ENCODE peak calls at places on chromosome 15, in four cellular contexts. U, K, E and G are unnamed samples.

GRCh38 chr15:60095711-60096110 is 91.6 kb downstream of the FOXB1 start:
- DNase-seq in U (no peak), K (no peak), E (no peak), G (no peak)

GRCh38 chr15:74240897-74241614 is 4.9 kb downstream of the CCDC33 start:
- DNase-seq in U (no peak), K (no peak), E (no peak), G (no peak)

GRCh38 chr15:62068071-62068786 is 1.5 kb downstream of the C2CD4A start:
- DNase-seq in U (peak; percentile 25), K (no peak), E (peak; percentile 15), G (peak; percentile 29)

GRCh38 chr15:52105856-52106255 is 6.7 kb downstream of the BCL2L10 start:
- DNase-seq in U (no peak), K (no peak), E (no peak), G (no peak)

GRCh38 chr15:66703540-66703941 is 1.5 kb downstream of the SMAD6 start:
- DNase-seq in U (no peak), K (no peak), E (no peak), G (no peak)

GRCh38 chr15:96428742-96429141 is 98.2 kb downstream of the NR2F2 start:
- DNase-seq in U (no peak), K (no peak), E (no peak), G (peak; percentile 50)

GRCh38 chr15:98123834-98124233 is 163.3 kb downstream of the ARRDC4 start:
- DNase-seq in U (no peak), K (no peak), E (no peak), G (no peak)

GRCh38 chr15:66841953-66842681 is 140.1 kb downstream of the SMAD6 start:
- DNase-seq in U (peak; percentile 54), K (no peak), E (peak; percentile 77), G (peak; percentile 68)

GRCh38 chr15:32843211-32843907 is 125.6 kb downstream of the GREM1 start:
- DNase-seq in U (no peak), K (no peak), E (no peak), G (no peak)

GRCh38 chr15:25967120-25967519 is 104.0 kb upstream of the ATP10A start:
- DNase-seq in U (no peak), K (no peak), E (no peak), G (peak; percentile 2)

GRCh38 chr15:98138910-98139309 is 178.4 kb downstream of the ARRDC4 start:
- DNase-seq in U (no peak), K (no peak), E (no peak), G (no peak)

GRCh38 chr15:85946986-85947385 is 132.7 kb upstream of the AGBL1 start:
- DNase-seq in U (no peak), K (no peak), E (no peak), G (no peak)

GRCh38 chr15:94844533-94845390 is 613.4 kb downstream of the MCTP2 start:
- DNase-seq in U (peak; percentile 96), K (no peak), E (peak; percentile 89), G (no peak)

GRCh38 chr15:50124557-50125080 is 5.6 kb upstream of the ATP8B4 start:
- DNase-seq in U (no peak), K (no peak), E (no peak), G (no peak)

GRCh38 chr15:68383161-68384074 is 48.5 kb downstream of the ITGA11 start:
- DNase-seq in U (peak; percentile 39), K (no peak), E (peak; percentile 74), G (peak; percentile 68)

GRCh38 chr15:41416742-41417417 is at the start of gene RTF1:
- DNase-seq in U (peak; percentile 78), K (peak; percentile 52), E (peak; percentile 98), G (peak; percentile 57)

GRCh38 chr15:89490550-89491315 is 5.7 kb downstream of the RHCG start:
- DNase-seq in U (no peak), K (no peak), E (no peak), G (no peak)

GRCh38 chr15:70498096-70498626 is 265.2 kb downstream of the UACA start:
- DNase-seq in U (no peak), K (no peak), E (no peak), G (no peak)

GRCh38 chr15:62066663-62067447 is at the start of gene C2CD4A:
- DNase-seq in U (peak; percentile 88), K (no peak), E (no peak), G (peak; percentile 27)

GRCh38 chr15:89003865-89004725 is 84.2 kb upstream of the ABHD2 start:
- DNase-seq in U (peak; percentile 41), K (no peak), E (peak; percentile 60), G (peak; percentile 79)

GRCh38 chr15:60005352-60006202 is 1.5 kb downstream of the FOXB1 start:
- DNase-seq in U (no peak), K (no peak), E (no peak), G (no peak)

GRCh38 chr15:68654786-68655560 is 76.2 kb downstream of the CORO2B start:
- DNase-seq in U (no peak), K (no peak), E (no peak), G (no peak)

GRCh38 chr15:97786741-97787140 is 173.8 kb upstream of the ARRDC4 start:
- DNase-seq in U (no peak), K (no peak), E (no peak), G (no peak)

GRCh38 chr15:101322016-101322695 is 27.1 kb upstream of the SNRPA1 start:
- DNase-seq in U (no peak), K (no peak), E (no peak), G (no peak)

GRCh38 chr15:34987182-34987488 is 952 bp downstream of the ZNF770 start:
- DNase-seq in U (no peak), K (no peak), E (peak; percentile 40), G (no peak)

GRCh38 chr15:70050970-70051369 is 46.7 kb downstream of the TLE3 start:
- DNase-seq in U (no peak), K (no peak), E (no peak), G (no peak)

GRCh38 chr15:84840741-84841429 is 23.7 kb downstream of the ALPK3 start:
- DNase-seq in U (peak; percentile 51), K (no peak), E (no peak), G (peak; percentile 73)

GRCh38 chr15:66829551-66830131 is 127.6 kb downstream of the SMAD6 start:
- DNase-seq in U (no peak), K (no peak), E (no peak), G (no peak)

GRCh38 chr15:63323798-63324651 is 46.6 kb downstream of the APH1B start:
- DNase-seq in U (peak; percentile 3), K (no peak), E (no peak), G (no peak)

GRCh38 chr15:87604857-87605446 is 651.6 kb downstream of the NTRK3 start:
- DNase-seq in U (no peak), K (no peak), E (peak; percentile 39), G (peak; percentile 32)

GRCh38 chr15:44500555-44500954 is 36.4 kb upstream of the EIF3J start:
- DNase-seq in U (no peak), K (no peak), E (no peak), G (no peak)

DNA sequence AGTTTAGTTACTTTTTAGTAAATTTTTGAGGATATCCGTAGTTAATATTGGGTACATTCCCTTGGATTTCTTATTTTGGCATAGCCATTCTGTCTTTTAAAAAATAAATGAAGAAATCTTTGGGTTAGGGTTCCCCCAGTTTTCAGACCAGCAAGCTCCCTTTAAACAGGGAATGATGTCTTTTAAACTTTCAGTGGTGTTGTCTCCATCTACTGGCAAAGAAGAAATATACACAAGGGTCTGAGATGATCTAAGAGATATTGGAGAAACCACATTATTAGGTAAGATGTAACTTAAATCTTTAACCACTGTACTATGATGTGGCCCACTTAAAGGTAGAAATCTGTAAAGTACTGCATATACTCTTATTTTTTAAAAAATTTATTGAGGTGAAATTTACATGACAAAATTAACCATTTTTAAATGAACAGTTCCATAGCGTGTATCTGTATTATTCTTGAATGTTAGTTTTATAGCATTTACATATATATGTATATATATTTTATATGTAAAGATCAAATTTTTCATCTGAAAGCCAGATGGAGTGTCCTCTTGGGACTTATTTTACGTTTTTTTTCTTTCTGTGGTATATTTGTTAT is 35.1 kb upstream of the EIF3J start:
- DNase-seq in U (peak; percentile 27), K (no peak), E (peak; percentile 32), G (peak; percentile 20)
- TF ChIP-seq CHD4 in U (no peak), K (no peak), E (no peak), G (no peak)

DNA sequence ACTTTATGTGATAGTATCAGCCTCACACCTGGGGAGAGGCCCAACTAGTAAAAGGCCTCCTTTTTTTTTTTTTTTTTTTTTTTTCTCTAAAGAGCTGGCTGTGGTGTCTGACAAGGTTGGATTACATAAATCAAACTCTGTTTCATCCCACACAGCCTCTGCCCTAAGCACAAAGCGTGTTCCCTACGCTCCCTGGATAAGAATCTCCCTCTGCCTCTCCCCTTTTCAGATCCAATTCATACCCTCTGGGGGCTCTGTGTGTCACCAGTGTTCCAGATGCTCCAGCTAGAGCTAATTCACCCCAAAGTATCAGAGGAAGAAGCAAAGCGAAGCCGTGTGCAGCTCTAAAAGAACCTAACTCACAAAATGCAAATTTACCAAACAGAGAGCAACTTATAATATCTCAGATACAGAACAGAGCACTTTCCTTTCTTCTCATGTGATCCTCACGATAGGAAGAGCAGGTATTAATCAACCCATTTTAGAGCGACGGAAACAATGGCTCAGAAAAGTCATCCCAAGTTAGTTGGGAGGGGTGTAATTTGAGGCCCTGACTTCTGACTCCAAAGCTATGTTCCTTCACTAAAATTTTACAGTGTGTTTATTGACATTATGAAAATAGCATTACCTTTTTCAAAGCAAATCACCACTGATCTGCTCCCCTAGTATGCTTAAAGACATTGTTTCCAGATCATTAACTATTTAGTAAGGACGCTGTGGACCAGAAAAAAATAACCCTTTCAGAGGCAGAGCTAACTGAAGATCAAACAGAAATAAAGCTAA is 12.4 kb downstream of the BMF start:
- DNase-seq in U (no peak), K (peak; percentile 68), E (no peak), G (no peak)
- H3K4me1 ChIP-seq in U (peaks cover 99% of the 10 kb centered on the region), K (peaks cover 85% of the 10 kb centered on the region), E (peaks cover 39% of the 10 kb centered on the region), G (peaks cover 59% of the 10 kb centered on the region)

GRCh38 chr15:81897011-81897677 is 148.7 kb downstream of the MEX3B start:
- DNase-seq in U (no peak), K (no peak), E (no peak), G (no peak)
- TF ChIP-seq CHD4 in U (no peak), K (no peak), E (no peak), G (no peak)

GRCh38 chr15:40108855-40109735 is at the start of gene BMF:
- DNase-seq in U (peak; percentile 97), K (peak; percentile 84), E (peak; percentile 97), G (peak; percentile 85)

GRCh38 chr15:40110866-40111550 is 2.3 kb upstream of the BMF start:
- DNase-seq in U (no peak), K (no peak), E (no peak), G (no peak)

GRCh38 chr15:40106203-40107161 is 2.2 kb downstream of the BMF start:
- DNase-seq in U (peak; percentile 95), K (peak; percentile 83), E (peak; percentile 66), G (peak; percentile 54)

GRCh38 chr15:40105517-40106202 is 3.0 kb downstream of the BMF start:
- DNase-seq in U (no peak), K (no peak), E (no peak), G (no peak)

DNA sequence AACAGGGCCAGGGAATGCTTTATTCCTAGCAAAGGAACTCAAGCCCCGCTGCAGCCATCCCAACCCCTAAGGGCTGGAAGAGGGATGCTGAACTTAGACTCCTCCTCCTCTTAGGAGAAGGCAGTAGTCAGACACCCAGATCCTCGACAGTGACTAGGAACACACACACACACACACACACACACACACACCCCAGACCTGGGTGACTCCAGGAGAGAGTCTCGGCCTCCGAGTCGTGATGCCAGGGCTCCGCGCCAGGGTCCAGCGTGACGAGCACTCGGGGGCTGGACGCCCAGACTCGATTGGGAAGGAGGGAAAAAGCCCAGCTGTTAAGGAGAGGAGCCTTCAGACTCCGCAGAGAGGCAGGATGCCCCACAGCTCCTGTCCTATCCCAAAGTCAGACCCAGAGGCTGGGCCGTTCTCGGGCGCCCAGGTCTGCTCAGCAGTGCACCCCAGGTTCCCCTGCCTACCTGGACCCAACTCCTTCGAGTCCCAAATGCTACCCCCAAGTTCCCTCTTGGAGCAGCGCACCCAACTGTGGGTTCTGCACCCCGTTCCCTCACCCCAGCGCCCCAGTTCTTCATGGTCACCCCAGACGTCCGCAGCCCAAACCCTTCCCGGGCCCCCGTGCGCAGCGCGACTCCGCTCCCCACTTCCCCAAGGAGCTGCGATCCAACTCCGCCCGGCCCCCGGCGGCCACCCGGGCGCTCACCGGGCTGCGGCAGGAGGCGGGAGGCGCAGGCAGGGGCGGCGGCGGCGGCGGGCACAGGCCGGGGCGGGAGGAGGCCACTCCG is 421 bp downstream of the BMF start:
- DNase-seq in U (no peak), K (no peak), E (no peak), G (peak; percentile 36)
- H3K4me1 ChIP-seq in U (peaks cover 85% of the 10 kb centered on the region), K (peaks cover 56% of the 10 kb centered on the region), E (peaks cover 48% of the 10 kb centered on the region), G (peaks cover 35% of the 10 kb centered on the region)